ENCODE peak calls at places on chromosomes 4 and X, in four cellular contexts. One of them, this sample, is unnamed.

GRCh38 chrX:118974908-118975671 is 672 bp downstream of the LONRF3 start:
- DNase-seq in mesenchymal stem cell: peak
- DNase-seq in activated gamma-delta T cell treated with Interleukin-2 at 50 U/mL for 16 hours: peak
- DNase-seq in stimulated activated CD4-positive, alpha-beta T cell treated with anti-CD3 and anti-CD28 coated beads, Interleukin-12 subunit alpha, Interleukin-12 subunit beta, amount 100 ng/mL, for 4 hours: peak
- DNase-seq in this sample: peak

GRCh38 chr4:18593297-18594002 is 571.9 kb upstream of the LCORL start:
- DNase-seq in mesenchymal stem cell: peak
- DNase-seq in activated gamma-delta T cell treated with Interleukin-2 at 50 U/mL for 16 hours: peak
- DNase-seq in stimulated activated CD4-positive, alpha-beta T cell treated with anti-CD3 and anti-CD28 coated beads, Interleukin-12 subunit alpha, Interleukin-12 subunit beta, amount 100 ng/mL, for 4 hours: peak
- DNase-seq in this sample: peak

GRCh38 chr4:82469776-82470345 is 39.5 kb downstream of the ENOPH1 start:
- DNase-seq in stimulated activated CD4-positive, alpha-beta T cell treated with anti-CD3 and anti-CD28 coated beads, Interleukin-12 subunit alpha, Interleukin-12 subunit beta, amount 100 ng/mL, for 4 hours: no peak
- DNase-seq in activated gamma-delta T cell treated with Interleukin-2 at 50 U/mL for 16 hours: no peak
- DNase-seq in mesenchymal stem cell: peak
- DNase-seq in this sample: no peak

GRCh38 chr4:89598602-89599001 is 238.4 kb downstream of the SNCA start:
- DNase-seq in mesenchymal stem cell: peak
- DNase-seq in activated gamma-delta T cell treated with Interleukin-2 at 50 U/mL for 16 hours: no peak
- DNase-seq in stimulated activated CD4-positive, alpha-beta T cell treated with anti-CD3 and anti-CD28 coated beads, Interleukin-12 subunit alpha, Interleukin-12 subunit beta, amount 100 ng/mL, for 4 hours: no peak
- DNase-seq in this sample: no peak

GRCh38 chr4:56410247-56410646 is 23.0 kb upstream of the AASDH start:
- DNase-seq in stimulated activated CD4-positive, alpha-beta T cell treated with anti-CD3 and anti-CD28 coated beads, Interleukin-12 subunit alpha, Interleukin-12 subunit beta, amount 100 ng/mL, for 4 hours: no peak
- DNase-seq in mesenchymal stem cell: peak
- DNase-seq in activated gamma-delta T cell treated with Interleukin-2 at 50 U/mL for 16 hours: no peak
- DNase-seq in this sample: no peak

GRCh38 chrX:16807548-16807947 is 21.3 kb downstream of the TXLNG start:
- DNase-seq in activated gamma-delta T cell treated with Interleukin-2 at 50 U/mL for 16 hours: no peak
- DNase-seq in stimulated activated CD4-positive, alpha-beta T cell treated with anti-CD3 and anti-CD28 coated beads, Interleukin-12 subunit alpha, Interleukin-12 subunit beta, amount 100 ng/mL, for 4 hours: no peak
- DNase-seq in mesenchymal stem cell: peak
- DNase-seq in this sample: no peak

GRCh38 chr4:1856920-1857699 is 1.2 kb upstream of the LETM1 start:
- DNase-seq in activated gamma-delta T cell treated with Interleukin-2 at 50 U/mL for 16 hours: no peak
- DNase-seq in stimulated activated CD4-positive, alpha-beta T cell treated with anti-CD3 and anti-CD28 coated beads, Interleukin-12 subunit alpha, Interleukin-12 subunit beta, amount 100 ng/mL, for 4 hours: no peak
- DNase-seq in mesenchymal stem cell: no peak
- DNase-seq in this sample: no peak

GRCh38 chrX:154526901-154527675 is 11.1 kb upstream of the FAM3A start:
- DNase-seq in activated gamma-delta T cell treated with Interleukin-2 at 50 U/mL for 16 hours: peak
- DNase-seq in stimulated activated CD4-positive, alpha-beta T cell treated with anti-CD3 and anti-CD28 coated beads, Interleukin-12 subunit alpha, Interleukin-12 subunit beta, amount 100 ng/mL, for 4 hours: peak
- DNase-seq in mesenchymal stem cell: peak
- DNase-seq in this sample: peak

GRCh38 chr4:2441393-2442174 is 22.8 kb downstream of the CFAP99 start:
- DNase-seq in stimulated activated CD4-positive, alpha-beta T cell treated with anti-CD3 and anti-CD28 coated beads, Interleukin-12 subunit alpha, Interleukin-12 subunit beta, amount 100 ng/mL, for 4 hours: peak
- DNase-seq in mesenchymal stem cell: peak
- DNase-seq in activated gamma-delta T cell treated with Interleukin-2 at 50 U/mL for 16 hours: peak
- DNase-seq in this sample: peak